ENCODE peak calls at places on chromosome 6, in nine cellular contexts. Q is upper lobe of left lung; I is body of pancreas; H is HT1080; V is fibroblast of the aortic adventitia; Z is GM06990; P is globus pallidus; T is stimulated activated CD4-positive, alpha-beta T cell treated with anti-CD3 and anti-CD28 coated beads, Interleukin-4, amount 100 ng/mL, for 48 hours; M is mucosa of descending colon. N is an unnamed sample.

GRCh38 chr6:158437571-158437970 is 122.3 kb upstream of the TMEM181 start:
- DNase-seq in P (no peak), T (no peak), Q (no peak), M (no peak), H (no peak), V (peak), Z (no peak), I (no peak), N (no peak)

GRCh38 chr6:10210052-10210451 is 204.8 kb downstream of the TFAP2A start:
- DNase-seq in P (peak), M (no peak), Q (no peak), T (no peak), V (no peak), Z (no peak), I (peak), H (peak), N (no peak)

GRCh38 chr6:130515306-130515705 is 149.5 kb downstream of the TMEM200A start:
- DNase-seq in P (no peak), V (no peak), I (no peak), H (no peak), M (no peak), Q (no peak), T (no peak), Z (no peak), N (no peak)

GRCh38 chr6:110708295-110708965 is 106.8 kb downstream of the CDK19 start:
- DNase-seq in M (no peak), Q (no peak), Z (no peak), H (peak), P (no peak), T (no peak), V (peak), I (no peak), N (no peak)

GRCh38 chr6:30821862-30822784 is 62.2 kb upstream of the DDR1 start:
- DNase-seq in M (no peak), I (peak), T (no peak), Q (no peak), Z (no peak), P (peak), V (peak), H (no peak), N (peak)

GRCh38 chr6:100257661-100258395 is 206.9 kb downstream of the SIM1 start:
- DNase-seq in V (peak), H (peak), P (no peak), Z (no peak), I (no peak), M (no peak), T (no peak), Q (no peak), N (peak)

GRCh38 chr6:55210952-55211351 is 36.6 kb downstream of the HCRTR2 start:
- DNase-seq in Q (no peak), P (no peak), M (no peak), T (no peak), H (no peak), Z (no peak), I (no peak), V (no peak), N (no peak)

GRCh38 chr6:34876451-34876850 is 11.4 kb downstream of the TAF11 start:
- DNase-seq in T (no peak), P (no peak), M (no peak), I (no peak), Z (no peak), Q (no peak), H (no peak), V (no peak), N (no peak)

GRCh38 chr6:129744201-129744879 is 34.4 kb upstream of the ARHGAP18 start:
- DNase-seq in M (no peak), H (peak), V (peak), P (no peak), Z (no peak), T (no peak), Q (no peak), I (no peak), N (no peak)

GRCh38 chr6:167495506-167496391 is 170.9 kb downstream of the TTLL2 start:
- DNase-seq in V (no peak), I (no peak), Q (no peak), H (no peak), Z (no peak), T (no peak), P (peak), M (no peak), N (no peak)

GRCh38 chr6:127554435-127555006 is 22.5 kb upstream of the C6orf58 start:
- DNase-seq in I (peak), V (peak), M (no peak), H (peak), Q (no peak), P (peak), T (no peak), Z (no peak), N (no peak)

GRCh38 chr6:166757226-166758135 is 130.4 kb upstream of the RPS6KA2 start:
- DNase-seq in H (no peak), P (no peak), I (no peak), V (peak), M (no peak), T (no peak), Z (no peak), Q (peak), N (no peak)

GRCh38 chr6:98530732-98531131 is 303.6 kb upstream of the POU3F2 start:
- DNase-seq in M (no peak), Z (no peak), H (no peak), Q (peak), V (no peak), T (no peak), I (no peak), P (peak), N (no peak)

GRCh38 chr6:105038259-105038658 is 81.4 kb downstream of the LIN28B start:
- DNase-seq in P (no peak), Q (no peak), T (no peak), M (no peak), Z (no peak), V (no peak), I (no peak), H (no peak), N (no peak)

GRCh38 chr6:131164506-131164905 is 29.2 kb downstream of the AKAP7 start:
- DNase-seq in P (peak), T (no peak), V (peak), I (no peak), Q (no peak), M (no peak), H (no peak), Z (no peak), N (no peak)

N was measured in GM13977.